ENCODE peak calls at places on chromosome 15, in five cellular contexts. R, G, D, E and C are unnamed samples.

GRCh38 chr15:70854669-70854976 is 666 bp upstream of the LARP6 start:
- DNase-seq in R (no peak), G (peak; percentile 97), D (peak; percentile 40), E (no peak), C (no peak)

GRCh38 chr15:99962006-99962561 is 228.8 kb upstream of the LYSMD4 start:
- DNase-seq in R (no peak), G (no peak), D (no peak), E (peak; percentile 42), C (no peak)

GRCh38 chr15:78084359-78084750 is 6.8 kb upstream of the TBC1D2B start:
- DNase-seq in R (no peak), G (no peak), D (no peak), E (peak; percentile 63), C (no peak)

GRCh38 chr15:35519536-35520149 is 26.3 kb downstream of the DPH6 start:
- DNase-seq in R (no peak), G (no peak), D (no peak), E (no peak), C (no peak)

GRCh38 chr15:65056868-65057548 is 10.8 kb downstream of the RASL12 start:
- DNase-seq in R (peak; percentile 92), G (no peak), D (no peak), E (no peak), C (no peak)

GRCh38 chr15:88378259-88378658 is 88.9 kb downstream of the MRPL46 start:
- DNase-seq in R (no peak), G (peak; percentile 74), D (no peak), E (no peak), C (no peak)

GRCh38 chr15:31280037-31280830 is 46.4 kb upstream of the KLF13 start:
- DNase-seq in R (no peak), G (peak; percentile 66), D (no peak), E (peak; percentile 67), C (no peak)

GRCh38 chr15:33068531-33068990 is 126.0 kb downstream of the FMN1 start:
- DNase-seq in R (peak; percentile 92), G (no peak), D (no peak), E (no peak), C (peak; percentile 83)

GRCh38 chr15:28125673-28126651 is 26.8 kb upstream of the OCA2 start:
- DNase-seq in R (no peak), G (peak; percentile 85), D (peak; percentile 66), E (no peak), C (no peak)

GRCh38 chr15:42348083-42348482 is 11.2 kb upstream of the CAPN3 start:
- DNase-seq in R (no peak), G (no peak), D (no peak), E (no peak), C (no peak)

GRCh38 chr15:70507772-70508351 is 255.5 kb downstream of the UACA start:
- DNase-seq in R (peak; percentile 73), G (peak; percentile 79), D (no peak), E (no peak), C (peak; percentile 76)

GRCh38 chr15:78276032-78276943 is 11.9 kb downstream of the DNAJA4 start:
- DNase-seq in R (no peak), G (no peak), D (no peak), E (no peak), C (no peak)

GRCh38 chr15:34056921-34057320 is 17.9 kb upstream of the AVEN start:
- DNase-seq in R (no peak), G (no peak), D (no peak), E (no peak), C (no peak)

GRCh38 chr15:49466119-49466518 is 43.1 kb downstream of the FGF7 start:
- DNase-seq in R (no peak), G (no peak), D (no peak), E (no peak), C (no peak)

GRCh38 chr15:70059476-70060213 is 38.1 kb downstream of the TLE3 start:
- DNase-seq in R (no peak), G (no peak), D (no peak), E (peak; percentile 56), C (no peak)

GRCh38 chr15:63059573-63060216 is 17.1 kb downstream of the TPM1 start:
- DNase-seq in R (no peak), G (no peak), D (no peak), E (no peak), C (no peak)

GRCh38 chr15:91407237-91407889 is 307.3 kb downstream of the SV2B start:
- DNase-seq in R (peak; percentile 40), G (peak; percentile 65), D (no peak), E (no peak), C (no peak)

GRCh38 chr15:62244762-62245161 is 79.7 kb upstream of the C2CD4B start:
- DNase-seq in R (no peak), G (no peak), D (no peak), E (no peak), C (no peak)

GRCh38 chr15:71752604-71753289 is 57.6 kb upstream of the NR2E3 start:
- DNase-seq in R (peak; percentile 57), G (peak; percentile 96), D (peak; percentile 44), E (no peak), C (no peak)

GRCh38 chr15:69522361-69522760 is 69.7 kb downstream of the RPLP1 start:
- DNase-seq in R (peak; percentile 54), G (no peak), D (no peak), E (no peak), C (no peak)

GRCh38 chr15:34799149-34799824 is 3.9 kb upstream of the ACTC1 start:
- DNase-seq in R (no peak), G (peak; percentile 37), D (no peak), E (no peak), C (no peak)

GRCh38 chr15:76058714-76059319 is 968 bp upstream of the TMEM266 start:
- DNase-seq in R (no peak), G (no peak), D (no peak), E (no peak), C (no peak)

GRCh38 chr15:52261498-52262242 is 33.9 kb downstream of the MYO5C start:
- DNase-seq in R (peak; percentile 90), G (peak; percentile 86), D (peak; percentile 54), E (peak; percentile 73), C (no peak)

GRCh38 chr15:25173241-25174028 is 218.6 kb downstream of the SNRPN start:
- DNase-seq in R (no peak), G (peak; percentile 67), D (no peak), E (no peak), C (no peak)

GRCh38 chr15:52076889-52077781 is 35.4 kb downstream of the BCL2L10 start:
- DNase-seq in R (no peak), G (peak; percentile 92), D (no peak), E (no peak), C (no peak)

GRCh38 chr15:35168464-35168863 is 83.4 kb upstream of the NANOGP8 start:
- DNase-seq in R (no peak), G (no peak), D (no peak), E (no peak), C (no peak)

GRCh38 chr15:69452702-69453513 is at the start of gene RPLP1:
- DNase-seq in R (peak; percentile 93), G (peak; percentile 97), D (peak; percentile 96), E (peak; percentile 99), C (peak; percentile 97)

DNA sequence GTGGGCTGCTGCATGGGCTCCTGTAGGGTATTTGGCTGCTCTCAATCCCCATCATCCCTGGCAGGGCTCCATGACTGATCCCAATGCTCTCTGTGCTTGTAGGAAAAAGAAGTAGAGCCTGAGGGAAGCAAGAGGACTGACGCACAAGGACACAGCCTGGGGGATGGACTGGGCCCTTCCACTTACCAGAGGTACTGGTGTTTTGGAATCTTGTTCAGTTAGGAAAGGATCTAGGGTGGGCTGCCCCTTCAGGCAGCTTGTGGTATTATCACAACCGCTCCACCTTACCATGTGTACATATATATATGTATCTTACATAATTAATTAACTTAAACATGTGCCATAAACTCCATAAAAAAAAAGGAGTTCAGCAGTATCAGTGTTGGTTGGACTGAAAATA is 1.3 kb downstream of the SLC28A2 start:
- DNase-seq in R (no peak), G (no peak), D (no peak), E (no peak), C (no peak)
- TF ChIP-seq CTCF in R (peak; percentile 38), G (peak; percentile 30), D (no peak), E (peak; percentile 8), C (no peak)

GRCh38 chr15:84983299-84983698 is 1.6 kb downstream of the PDE8A start:
- DNase-seq in R (no peak), G (no peak), D (no peak), E (no peak), C (no peak)

GRCh38 chr15:84982301-84982920 is 755 bp downstream of the PDE8A start:
- DNase-seq in R (peak; percentile 20), G (peak; percentile 84), D (peak; percentile 20), E (peak; percentile 77), C (peak; percentile 87)

GRCh38 chr15:84985158-84985557 is 3.5 kb downstream of the PDE8A start:
- DNase-seq in R (no peak), G (no peak), D (no peak), E (no peak), C (no peak)

GRCh38 chr15:84981711-84982300 is at the start of gene PDE8A:
- DNase-seq in R (no peak), G (peak; percentile 96), D (peak; percentile 16), E (peak; percentile 76), C (peak; percentile 92)

GRCh38 chr15:84983711-84984110 is 2.1 kb downstream of the PDE8A start:
- DNase-seq in R (no peak), G (no peak), D (no peak), E (no peak), C (no peak)
- H3K4me3 ChIP-seq in R (peak overlapping the region; percentile 69), G (peak overlapping the region; percentile 95), D (peak overlapping the region; percentile 97), E (peak overlapping the region; percentile 74), C (no peak overlapping the region)

GRCh38 chr15:73985101-73985873 is 6.8 kb downstream of the STOML1 start:
- DNase-seq in R (peak; percentile 45), G (no peak), D (no peak), E (peak; percentile 62), C (no peak)
- H3K4me1 ChIP-seq in R (peaks cover 64% of the 10 kb centered on the region), G (peaks cover 57% of the 10 kb centered on the region), D (peaks cover 60% of the 10 kb centered on the region), E (peaks cover 79% of the 10 kb centered on the region), C (peaks cover 98% of the 10 kb centered on the region)

GRCh38 chr15:67019069-67019468 is 46.3 kb upstream of the SMAD3 start:
- DNase-seq in R (no peak), G (no peak), D (no peak), E (peak; percentile 35), C (no peak)

GRCh38 chr15:67018026-67018425 is 47.4 kb upstream of the SMAD3 start:
- DNase-seq in R (no peak), G (no peak), D (no peak), E (peak; percentile 13), C (no peak)

GRCh38 chr15:67018451-67018850 is 47.0 kb upstream of the SMAD3 start:
- DNase-seq in R (no peak), G (no peak), D (no peak), E (no peak), C (no peak)

GRCh38 chr15:67021455-67021854 is 43.9 kb upstream of the SMAD3 start:
- DNase-seq in R (no peak), G (no peak), D (no peak), E (no peak), C (no peak)

GRCh38 chr15:67019886-67020520 is 45.4 kb upstream of the SMAD3 start:
- DNase-seq in R (no peak), G (no peak), D (no peak), E (peak; percentile 42), C (no peak)
- TF ChIP-seq CTCF in R (no peak), G (no peak), D (no peak), E (no peak), C (no peak)